ENCODE peak calls at places on chromosomes 2 and 18, in seven cellular contexts. S is HFFc6, C is adrenal gland, Y is A549, T is foreskin fibroblast, M is psoas muscle, J is sigmoid colon. W is an unnamed sample.

GRCh38 chr2:31137211-31138036 is 816 bp downstream of the GALNT14 start:
- DNase-seq in S (no peak), C (no peak), Y (peak), T (peak), M (no peak), J (no peak), W (no peak)

GRCh38 chr18:43919565-43919964 is 642.3 kb upstream of the SYT4 start:
- DNase-seq in S (no peak), C (no peak), Y (no peak), T (peak), M (no peak), J (no peak), W (peak)

GRCh38 chr18:3935316-3935715 is 485.3 kb downstream of the TGIF1 start:
- DNase-seq in S (no peak), C (no peak), Y (no peak), T (peak), M (no peak), J (no peak), W (no peak)

GRCh38 chr2:210502997-210503621 is 26.6 kb upstream of the LANCL1 start:
- DNase-seq in S (peak), C (no peak), Y (peak), T (peak), M (peak), J (no peak), W (peak)

GRCh38 chr2:159226059-159226461 is 60.4 kb downstream of the WDSUB1 start:
- DNase-seq in S (peak), C (no peak), Y (peak), T (peak), M (no peak), J (no peak), W (no peak)

GRCh38 chr2:238860966-238861730 is 13.3 kb downstream of the TWIST2 start:
- DNase-seq in S (peak), C (no peak), Y (no peak), T (peak), M (peak), J (no peak), W (no peak)

GRCh38 chr18:31401156-31402025 is 24.8 kb downstream of the DSG4 start:
- DNase-seq in S (no peak), C (no peak), Y (peak), T (no peak), M (no peak), J (no peak), W (no peak)

GRCh38 chr18:22493940-22494339 is 76.2 kb upstream of the CTAGE1 start:
- DNase-seq in S (peak), C (no peak), Y (no peak), T (peak), M (no peak), J (no peak), W (no peak)

GRCh38 chr2:102065675-102066252 is 74.0 kb downstream of the IL1R2 start:
- DNase-seq in S (peak), C (no peak), Y (peak), T (peak), M (peak), J (peak), W (no peak)

GRCh38 chr2:229235136-229235914 is 35.8 kb downstream of the PID1 start:
- DNase-seq in S (peak), C (peak), Y (no peak), T (peak), M (no peak), J (peak), W (no peak)

GRCh38 chr2:239316562-239317465 is 84.0 kb downstream of the HDAC4 start:
- DNase-seq in S (no peak), C (peak), Y (no peak), T (peak), M (peak), J (peak), W (peak)

GRCh38 chr2:241773511-241774418 is 2.9 kb upstream of the GAL3ST2 start:
- DNase-seq in S (no peak), C (no peak), Y (no peak), T (no peak), M (no peak), J (peak), W (peak)

GRCh38 chr2:64727843-64728463 is 74.2 kb upstream of the SERTAD2 start:
- DNase-seq in S (no peak), C (no peak), Y (no peak), T (no peak), M (no peak), J (no peak), W (no peak)

GRCh38 chr18:44198296-44199284 is 482.1 kb upstream of the SETBP1 start:
- DNase-seq in S (no peak), C (no peak), Y (no peak), T (no peak), M (no peak), J (no peak), W (no peak)

GRCh38 chr2:28586864-28587263 is 91.0 kb downstream of the PLB1 start:
- DNase-seq in S (no peak), C (no peak), Y (no peak), T (no peak), M (no peak), J (peak), W (no peak)

GRCh38 chr2:72104821-72105588 is 42.7 kb downstream of the CYP26B1 start:
- DNase-seq in S (no peak), C (no peak), Y (no peak), T (no peak), M (no peak), J (peak), W (no peak)

GRCh38 chr18:2883137-2883671 is 36.4 kb downstream of the EMILIN2 start:
- DNase-seq in S (no peak), C (no peak), Y (no peak), T (peak), M (no peak), J (no peak), W (no peak)

GRCh38 chr2:101500860-101501259 is 25.9 kb upstream of the RFX8 start:
- DNase-seq in S (peak), C (no peak), Y (no peak), T (peak), M (no peak), J (no peak), W (no peak)

GRCh38 chr18:34978953-34979608 is 62.1 kb upstream of the MAPRE2 start:
- DNase-seq in S (peak), C (peak), Y (peak), T (peak), M (peak), J (peak), W (peak)

DNA sequence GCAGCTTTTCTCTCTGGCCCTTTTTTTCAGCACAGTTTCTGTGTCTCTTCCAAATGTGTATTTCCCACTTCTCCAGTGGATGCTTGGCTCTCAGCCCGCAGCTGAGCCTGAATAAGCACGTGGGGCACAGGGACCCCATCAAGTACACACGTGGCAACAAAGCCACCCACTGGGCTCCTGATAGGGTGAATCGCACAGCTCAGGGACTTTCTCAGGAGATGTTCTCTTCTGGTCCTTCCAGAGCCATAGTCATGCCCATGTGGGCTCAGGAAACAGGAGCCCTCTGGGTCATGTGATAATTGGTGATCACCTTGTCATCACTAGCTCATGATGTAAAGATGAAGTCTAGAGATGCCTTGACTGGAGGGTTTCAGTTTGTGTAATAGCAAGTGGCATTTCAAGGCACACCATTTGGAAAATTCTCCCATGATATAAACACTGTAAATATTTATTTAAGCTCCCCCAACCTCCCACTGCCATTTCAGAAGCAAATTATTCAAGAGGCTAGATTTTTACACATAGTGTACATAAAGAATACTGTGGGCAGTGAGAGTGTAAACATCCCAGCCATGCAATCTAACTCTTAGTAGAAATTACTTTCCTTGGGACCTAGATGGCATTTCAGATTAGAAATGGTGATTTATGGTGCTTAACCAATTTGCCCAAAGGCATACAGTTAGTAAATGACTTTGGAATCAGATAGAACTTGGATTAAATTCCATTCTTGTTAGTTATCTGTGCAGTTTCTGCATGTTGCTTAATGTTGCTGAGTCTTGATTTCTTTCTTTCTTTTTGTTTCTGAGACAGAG is 597.5 kb downstream of the SLC4A3 start:
- DNase-seq in S (peak), C (no peak), Y (peak), T (peak), M (no peak), J (no peak), W (no peak)
- TF ChIP-seq CTCF in S (no peak), C (no peak), Y (no peak), T (no peak), M (no peak), J (no peak), W (no peak)

GRCh38 chr2:45888167-45888566 is 236.7 kb downstream of the PRKCE start:
- DNase-seq in S (peak), C (no peak), Y (no peak), T (peak), M (no peak), J (no peak), W (no peak)

GRCh38 chr2:45888641-45889040 is 237.2 kb downstream of the PRKCE start:
- DNase-seq in S (no peak), C (no peak), Y (no peak), T (no peak), M (no peak), J (no peak), W (no peak)

GRCh38 chr2:45890094-45890646 is 238.7 kb downstream of the PRKCE start:
- DNase-seq in S (no peak), C (no peak), Y (no peak), T (no peak), M (no peak), J (no peak), W (no peak)

GRCh38 chr2:45889620-45890019 is 238.1 kb downstream of the PRKCE start:
- DNase-seq in S (no peak), C (no peak), Y (no peak), T (peak), M (no peak), J (no peak), W (no peak)

DNA sequence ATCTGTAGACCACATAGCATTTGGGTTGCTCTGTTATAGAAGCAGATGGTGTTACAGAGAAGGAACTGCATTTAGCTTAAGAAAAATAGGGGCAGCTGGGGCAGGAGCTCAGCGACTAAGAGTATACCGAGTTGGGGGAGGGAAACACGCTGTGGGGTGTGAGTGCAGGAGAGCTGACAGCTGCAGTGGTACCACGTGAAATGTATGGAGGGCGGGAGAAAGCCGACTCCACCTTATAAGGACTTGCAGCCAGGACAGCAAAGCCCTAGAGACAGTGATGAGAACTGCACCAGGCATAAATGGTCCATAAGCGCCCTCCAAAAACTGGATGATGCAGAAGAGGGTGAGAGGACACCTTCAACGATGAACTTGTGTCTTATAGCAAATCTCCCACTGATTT is 237.6 kb downstream of the PRKCE start:
- DNase-seq in S (no peak), C (peak), Y (peak), T (no peak), M (no peak), J (no peak), W (no peak)
- TF ChIP-seq CTCF in S (no peak), C (no peak), Y (no peak), T (no peak), M (no peak), J (peak), W (no peak)

DNA sequence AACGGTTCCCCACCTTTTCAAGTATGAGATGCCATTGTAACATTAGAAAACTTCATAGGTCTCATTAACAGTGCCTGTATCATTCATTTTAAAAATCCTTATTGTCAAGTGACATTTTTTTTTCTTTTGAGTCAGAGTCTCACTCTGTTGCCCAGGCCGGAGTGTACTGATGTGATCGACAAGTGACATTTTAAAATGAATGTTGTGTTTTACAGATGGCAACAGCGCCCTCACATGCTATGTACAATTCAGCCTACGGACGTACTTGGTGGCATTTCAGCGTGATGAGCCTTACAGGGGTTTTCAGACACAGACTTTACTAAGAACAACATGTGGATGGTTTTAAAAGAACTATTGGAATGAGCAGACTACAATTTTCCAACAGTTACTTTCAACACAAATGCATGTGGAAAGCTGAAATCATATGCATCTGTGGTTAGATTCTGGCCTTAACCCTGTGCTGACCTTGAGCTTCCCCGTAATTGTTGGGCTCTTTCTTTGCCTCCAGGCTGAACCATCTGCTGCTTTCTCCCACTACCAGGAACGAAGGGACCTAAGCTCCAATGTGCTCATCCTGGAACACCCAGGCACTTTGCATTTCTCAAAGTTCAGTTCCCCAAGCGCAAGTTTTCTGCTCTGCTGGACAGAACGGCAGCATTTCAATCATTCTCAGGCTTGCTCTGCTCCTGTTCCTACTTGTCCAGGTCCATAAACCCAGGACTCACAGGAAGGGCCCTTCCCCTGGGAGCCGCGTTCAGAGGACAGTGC is 119.9 kb upstream of the NDUFV2 start:
- DNase-seq in S (peak), C (no peak), Y (peak), T (peak), M (no peak), J (no peak), W (peak)
- TF ChIP-seq CTCF in S (peak), C (peak), Y (peak), T (peak), M (peak), J (no peak), W (peak)

DNA sequence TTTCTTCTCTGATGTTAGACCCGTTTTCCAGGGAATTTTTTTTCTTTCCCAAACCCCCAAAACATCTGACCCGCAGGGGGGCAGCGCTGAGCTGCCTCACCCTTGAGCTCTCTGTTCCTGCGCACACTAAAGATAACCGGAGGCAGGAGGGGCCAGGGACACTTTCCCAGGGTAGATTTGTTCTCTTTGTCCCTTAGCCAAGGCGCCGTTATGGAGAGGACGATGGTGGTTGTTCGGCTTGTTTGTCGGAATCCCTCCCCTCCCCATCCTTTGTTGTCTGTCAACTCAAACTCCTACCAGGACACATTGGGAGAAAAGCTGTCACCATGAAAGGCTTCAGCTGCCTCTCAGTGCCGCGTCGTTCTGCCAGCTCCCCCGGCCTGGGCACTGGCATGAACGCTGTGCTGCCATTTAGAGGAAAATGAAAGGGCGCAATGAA is 62.3 kb downstream of the RND3 start:
- DNase-seq in S (no peak), C (no peak), Y (no peak), T (no peak), M (no peak), J (no peak), W (no peak)
- TF ChIP-seq CTCF in S (peak), C (peak), Y (no peak), T (no peak), M (no peak), J (no peak), W (no peak)

GRCh38 chr2:219279916-219280516 is 850 bp downstream of the DNAJB2 start:
- DNase-seq in S (no peak), C (no peak), Y (no peak), T (no peak), M (no peak), J (peak), W (no peak)
- TF ChIP-seq CTCF in S (peak), C (no peak), Y (no peak), T (no peak), M (no peak), J (no peak), W (no peak)

DNA sequence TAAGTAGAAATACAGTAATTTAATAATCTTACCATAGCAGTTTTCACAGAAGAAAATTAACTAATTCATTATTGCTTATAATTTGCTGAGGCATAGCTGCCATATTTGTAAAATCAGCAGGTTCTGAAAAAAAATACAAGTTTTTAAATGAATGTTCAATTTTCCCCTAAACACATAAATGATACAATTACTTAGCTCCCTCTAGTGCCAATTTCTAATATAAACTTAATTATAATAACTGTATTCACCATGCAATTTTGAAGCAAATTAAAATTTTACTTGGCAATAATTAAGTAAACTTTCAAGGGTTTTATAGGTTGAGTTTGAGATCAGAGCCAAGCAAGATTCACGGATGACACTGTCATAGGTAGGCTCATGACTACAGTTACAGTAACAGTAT is 1321.6 kb upstream of the ACVR2A start:
- DNase-seq in S (no peak), C (no peak), Y (no peak), T (peak), M (no peak), J (no peak), W (peak)
- TF ChIP-seq CTCF in S (peak), C (peak), Y (peak), T (no peak), M (no peak), J (no peak), W (peak)

GRCh38 chr2:233831011-233831721 is 23.2 kb downstream of the HJURP start:
- DNase-seq in S (no peak), C (no peak), Y (no peak), T (no peak), M (no peak), J (peak), W (no peak)

GRCh38 chr2:233832414-233832813 is 21.9 kb downstream of the HJURP start:
- DNase-seq in S (no peak), C (no peak), Y (no peak), T (no peak), M (no peak), J (peak), W (no peak)

GRCh38 chr2:233831861-233832260 is 22.5 kb downstream of the HJURP start:
- DNase-seq in S (no peak), C (no peak), Y (no peak), T (no peak), M (no peak), J (peak), W (no peak)

GRCh38 chr2:233834378-233834777 is 20.0 kb downstream of the HJURP start:
- DNase-seq in S (no peak), C (no peak), Y (no peak), T (no peak), M (no peak), J (no peak), W (no peak)

DNA sequence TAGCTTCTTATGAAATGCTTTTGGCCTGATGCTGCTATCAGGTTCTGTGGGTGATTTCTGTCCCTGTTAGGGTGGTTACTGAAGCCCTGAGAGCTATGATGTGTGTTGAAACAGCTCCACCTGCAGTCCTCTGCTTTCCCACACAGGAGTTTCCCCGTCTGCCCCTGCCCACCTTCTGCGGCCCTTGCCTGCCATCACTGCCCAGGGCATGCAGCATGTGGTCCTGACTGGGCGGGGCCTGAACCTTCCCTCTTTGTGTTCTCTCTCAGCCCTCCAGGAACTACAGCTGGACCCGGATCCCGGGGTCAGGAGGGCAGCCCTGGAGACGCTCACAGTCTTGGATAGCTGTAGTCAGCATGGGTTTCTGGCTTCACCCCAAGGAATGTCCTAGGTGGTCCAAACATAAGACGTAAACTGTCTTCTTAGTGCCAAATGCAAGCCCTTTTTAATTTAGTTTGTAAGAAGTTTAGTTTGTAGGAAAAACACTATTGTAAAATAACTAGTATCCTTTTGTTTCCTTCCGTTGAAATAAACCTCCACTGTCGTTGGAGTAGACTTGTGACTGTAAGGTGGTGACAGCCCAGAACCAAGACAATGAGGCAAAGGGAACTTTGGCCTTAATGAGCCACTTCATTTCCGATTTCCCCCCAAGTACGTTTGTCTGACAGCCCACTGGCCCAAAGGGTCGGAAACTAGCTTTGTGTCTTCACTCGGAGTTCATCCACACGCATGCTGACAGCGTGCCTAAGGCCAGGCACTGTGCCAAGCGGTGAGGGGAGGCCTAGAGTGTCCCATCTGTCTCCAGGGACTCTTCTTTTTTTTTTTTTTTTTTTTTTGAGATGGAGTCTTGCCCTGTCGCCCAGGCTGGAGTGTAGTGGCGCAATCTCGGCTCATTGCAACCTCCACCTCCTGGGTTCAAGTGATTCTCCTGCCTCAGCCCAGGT is 21.2 kb downstream of the HJURP start:
- DNase-seq in S (peak), C (no peak), Y (peak), T (peak), M (no peak), J (peak), W (no peak)
- TF ChIP-seq CTCF in S (peak), C (no peak), Y (peak), T (peak), M (no peak), J (no peak), W (peak)

W was measured in LNCaP clone FGC.